ENCODE peak calls at places on chromosomes 4 and X, in four cellular contexts. X is DND-41, Q is A549, S is lung. D is an unnamed sample. For H3K4me1, the result is how much of the 10 kb centered on the place peaks cover.

GRCh38 chr4:13084210-13084609 is 399.9 kb downstream of the RAB28 start:
- DNase-seq in X (no peak), Q (no peak), S (no peak), D (no peak)

GRCh38 chr4:176538217-176538925 is 218.6 kb downstream of the SPCS3 start:
- DNase-seq in X (no peak), Q (peak), S (no peak), D (no peak)

GRCh38 chrX:40040686-40041461 is 56.9 kb downstream of the BCOR start:
- DNase-seq in X (peak), Q (no peak), S (no peak), D (no peak)

GRCh38 chr4:165288639-165289428 is 38.6 kb upstream of the MSMO1 start:
- DNase-seq in X (no peak), Q (no peak), S (no peak), D (no peak)

GRCh38 chrX:78555401-78555980 is 103.6 kb downstream of the RTL3 start:
- DNase-seq in X (no peak), Q (no peak), S (no peak), D (peak)

GRCh38 chr4:24793219-24794005 is 2.0 kb upstream of the SOD3 start:
- DNase-seq in X (no peak), Q (peak), S (no peak), D (no peak)

GRCh38 chr4:119128125-119128524 is 7.5 kb upstream of the MYOZ2 start:
- DNase-seq in X (no peak), Q (no peak), S (no peak), D (no peak)

GRCh38 chr4:184801781-184802180 is 24.0 kb downstream of the ACSL1 start:
- DNase-seq in X (no peak), Q (no peak), S (no peak), D (no peak)

GRCh38 chr4:56215901-56216300 is 171.4 kb downstream of the AASDH start:
- DNase-seq in X (no peak), Q (peak), S (no peak), D (no peak)

GRCh38 chr4:88108747-88109122 is 49.7 kb downstream of the ABCG2 start:
- DNase-seq in X (no peak), Q (no peak), S (no peak), D (no peak)

GRCh38 chr4:72377491-72378194 is 191.4 kb downstream of the ADAMTS3 start:
- DNase-seq in X (no peak), Q (no peak), S (no peak), D (no peak)

GRCh38 chr4:180827610-180828009 is 1415.6 kb upstream of the TENM3 start:
- DNase-seq in X (peak), Q (no peak), S (no peak), D (no peak)

GRCh38 chr4:57018930-57019329 is 40.2 kb downstream of the POLR2B start:
- DNase-seq in X (no peak), Q (no peak), S (no peak), D (no peak)

GRCh38 chr4:150004481-150004880 is 73.8 kb upstream of the DCLK2 start:
- DNase-seq in X (no peak), Q (peak), S (no peak), D (no peak)

GRCh38 chr4:171765514-171765913 is 47.7 kb upstream of the GALNTL6 start:
- DNase-seq in X (no peak), Q (no peak), S (no peak), D (no peak)

GRCh38 chrX:698246-698645 is 67.7 kb downstream of the SHOX start:
- DNase-seq in X (no peak), Q (no peak), S (no peak), D (no peak)

DNA sequence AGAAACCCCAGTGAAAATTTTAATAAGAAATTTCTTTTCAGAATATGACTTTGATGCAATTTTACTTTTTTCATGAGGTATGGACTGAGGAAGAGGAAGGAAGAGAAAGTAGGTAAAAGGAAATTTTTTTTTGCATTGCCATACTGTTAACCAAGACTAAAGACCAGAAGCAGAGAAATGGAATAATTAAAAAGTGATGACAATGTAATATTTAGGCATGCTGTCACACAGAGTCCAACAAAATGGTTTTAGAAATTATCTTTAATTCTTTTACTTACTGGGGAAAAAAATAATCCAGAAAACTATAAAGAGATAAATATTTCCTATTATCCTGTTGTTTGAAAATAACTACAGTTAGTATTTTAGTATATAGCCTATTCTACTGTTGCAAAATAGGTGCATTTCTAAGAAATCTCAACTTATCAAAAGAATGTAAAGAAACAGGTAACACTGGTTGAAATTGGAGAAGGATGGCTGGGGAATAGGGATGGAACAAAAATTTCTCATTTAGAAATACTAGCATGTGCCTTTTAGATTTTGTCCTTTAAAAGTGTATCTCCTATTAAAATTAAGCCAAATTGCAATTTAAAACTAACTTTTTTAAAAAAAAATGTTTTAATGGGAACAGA is 92.6 kb downstream of the ANXA3 start:
- DNase-seq in X (no peak), Q (no peak), S (no peak), D (no peak)
- H3K4me1 ChIP-seq in X (under half), Q (under half), S (under half), D (under half)

GRCh38 chr4:8184061-8184460 is 15.0 kb upstream of the SH3TC1 start:
- DNase-seq in X (no peak), Q (no peak), S (no peak), D (no peak)
- H3K4me1 ChIP-seq in X (under half), Q (half or more), S (under half), D (under half)

GRCh38 chr4:94532016-94532789 is 80.5 kb downstream of the PDLIM5 start:
- DNase-seq in X (no peak), Q (peak), S (no peak), D (no peak)

GRCh38 chr4:94536049-94536448 is 84.3 kb downstream of the PDLIM5 start:
- DNase-seq in X (no peak), Q (no peak), S (no peak), D (no peak)

GRCh38 chr4:94536649-94537464 is 85.1 kb downstream of the PDLIM5 start:
- DNase-seq in X (no peak), Q (no peak), S (no peak), D (no peak)

GRCh38 chr4:94534401-94535312 is 82.9 kb downstream of the PDLIM5 start:
- DNase-seq in X (no peak), Q (no peak), S (no peak), D (no peak)

GRCh38 chr4:94533405-94534223 is 81.9 kb downstream of the PDLIM5 start:
- DNase-seq in X (no peak), Q (no peak), S (no peak), D (no peak)
- H3K4me1 ChIP-seq in X (under half), Q (half or more), S (under half), D (under half)

GRCh38 chr4:139241784-139242151 is 38.3 kb downstream of the MGARP start:
- DNase-seq in X (no peak), Q (no peak), S (no peak), D (no peak)
- H3K4me1 ChIP-seq in X (under half), Q (under half), S (under half), D (under half)

GRCh38 chr4:39043697-39044363 is 11.6 kb upstream of the TMEM156 start:
- DNase-seq in X (no peak), Q (peak), S (no peak), D (no peak)

GRCh38 chr4:39046243-39046642 is 14.0 kb upstream of the TMEM156 start:
- DNase-seq in X (no peak), Q (peak), S (no peak), D (no peak)

GRCh38 chr4:39045791-39046221 is 13.6 kb upstream of the TMEM156 start:
- DNase-seq in X (peak), Q (peak), S (no peak), D (peak)

GRCh38 chr4:39044364-39044946 is 12.2 kb upstream of the TMEM156 start:
- DNase-seq in X (peak), Q (peak), S (peak), D (peak)

GRCh38 chr4:39044947-39045734 is 12.9 kb upstream of the TMEM156 start:
- DNase-seq in X (peak), Q (peak), S (no peak), D (peak)
- H3K4me1 ChIP-seq in X (under half), Q (under half), S (under half), D (under half)

GRCh38 chrX:66760648-66761047 is 121.8 kb upstream of the EDA2R start:
- DNase-seq in X (no peak), Q (peak), S (no peak), D (no peak)

GRCh38 chrX:66766318-66766717 is 127.4 kb upstream of the EDA2R start:
- DNase-seq in X (no peak), Q (no peak), S (no peak), D (no peak)
- H3K4me1 ChIP-seq in X (under half), Q (under half), S (under half), D (under half)

DNA sequence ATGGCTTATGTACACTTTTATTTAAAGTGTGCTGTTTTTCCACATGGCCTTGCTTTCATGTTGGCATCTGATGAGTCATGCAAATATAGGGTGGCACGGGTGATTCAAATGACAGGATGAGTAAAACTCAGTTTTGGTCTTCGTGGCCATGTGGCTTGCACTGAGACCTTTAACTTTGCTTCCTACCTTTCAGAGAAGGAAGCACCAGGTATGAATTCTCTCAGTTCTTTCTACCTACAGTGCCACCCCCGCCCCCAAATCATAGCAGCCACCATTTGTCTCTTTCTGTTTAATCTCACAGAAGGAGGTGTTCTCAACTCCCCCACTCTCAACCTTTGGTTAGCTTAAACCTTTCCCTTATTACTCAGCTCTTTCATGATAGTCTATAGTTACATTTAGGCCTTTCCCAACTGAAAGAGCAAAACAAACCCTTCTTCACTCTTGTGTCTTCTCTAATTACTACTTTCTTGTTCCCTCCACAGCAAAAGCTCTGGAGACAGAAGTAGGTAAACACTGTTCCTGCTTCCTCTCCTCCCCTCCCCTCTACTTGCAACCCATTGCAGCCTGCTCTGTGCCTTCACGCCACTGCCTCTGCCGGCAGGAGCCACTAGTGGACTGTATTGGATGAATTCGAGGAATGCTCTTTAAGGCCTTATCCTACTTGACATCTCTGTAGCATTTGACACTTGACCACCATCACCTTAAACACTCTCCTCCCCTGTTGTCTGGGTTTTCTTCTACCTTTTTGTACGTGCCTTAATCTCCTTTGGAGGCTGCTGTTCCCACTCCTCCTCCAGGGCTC is 123.7 kb downstream of the AFF1 start:
- DNase-seq in X (no peak), Q (peak), S (no peak), D (no peak)
- H3K4me1 ChIP-seq in X (under half), Q (under half), S (under half), D (under half)

DNA sequence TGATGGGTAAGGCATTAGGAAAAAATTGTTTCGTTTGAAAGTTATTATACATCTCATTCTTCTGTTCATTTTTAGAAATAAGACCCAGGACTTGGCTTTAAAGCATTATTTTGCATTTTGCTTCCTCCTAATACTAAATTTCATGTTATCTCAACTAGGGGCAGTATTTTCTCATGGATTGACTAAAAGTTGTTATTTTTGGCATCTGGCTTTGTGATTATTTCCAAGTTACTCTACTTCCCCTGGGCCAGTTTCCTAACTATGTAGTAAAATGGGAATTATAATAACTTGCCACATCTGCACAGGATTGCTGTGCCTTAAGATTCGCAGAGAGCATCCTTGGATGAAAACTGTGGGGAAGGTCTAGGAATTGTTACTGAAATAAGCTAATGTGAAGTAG is 3.0 kb downstream of the RBPJ start:
- DNase-seq in X (no peak), Q (no peak), S (no peak), D (no peak)
- H3K4me1 ChIP-seq in X (under half), Q (under half), S (under half), D (under half)

GRCh38 chr4:108058685-108059440 is 69.2 kb downstream of the HADH start:
- DNase-seq in X (no peak), Q (no peak), S (no peak), D (no peak)

GRCh38 chr4:108053281-108053701 is 63.6 kb downstream of the HADH start:
- DNase-seq in X (no peak), Q (no peak), S (no peak), D (no peak)

GRCh38 chr4:108056418-108056817 is 66.7 kb downstream of the HADH start:
- DNase-seq in X (no peak), Q (no peak), S (no peak), D (no peak)

GRCh38 chr4:108054025-108054424 is 64.3 kb downstream of the HADH start:
- DNase-seq in X (no peak), Q (no peak), S (no peak), D (no peak)

GRCh38 chr4:108055787-108056186 is 66.1 kb downstream of the HADH start:
- DNase-seq in X (no peak), Q (no peak), S (no peak), D (no peak)
- H3K4me1 ChIP-seq in X (under half), Q (under half), S (under half), D (half or more)

D was measured in naive thymus-derived CD4-positive, alpha-beta T cell.